ENCODE peak calls at places on chromosomes 2 and 18, in eight cellular contexts. U, B, D, V, Q, F, M and X are unnamed samples. For H3K4me1, the result is how much of the 10 kb centered on the place peaks cover.

GRCh38 chr18:11154369-11154982 is 5.1 kb upstream of the PIEZO2 start:
- DNase-seq in U (peak), B (no peak), D (no peak), V (no peak), Q (peak), F (peak), M (no peak), X (no peak)

GRCh38 chr2:231810905-231811304 is 24.7 kb downstream of the COPS7B start:
- DNase-seq in U (no peak), B (no peak), D (no peak), V (no peak), Q (no peak), F (peak), M (no peak), X (no peak)

GRCh38 chr2:98763209-98763951 is 32.4 kb upstream of the MGAT4A start:
- DNase-seq in U (no peak), B (no peak), D (no peak), V (no peak), Q (no peak), F (no peak), M (no peak), X (no peak)

GRCh38 chr2:168256448-168256847 is 9.1 kb upstream of the STK39 start:
- DNase-seq in U (no peak), B (no peak), D (no peak), V (no peak), Q (peak), F (no peak), M (no peak), X (no peak)

GRCh38 chr2:181231886-181232644 is 225.1 kb upstream of the ITGA4 start:
- DNase-seq in U (no peak), B (no peak), D (no peak), V (no peak), Q (no peak), F (no peak), M (no peak), X (no peak)

GRCh38 chr2:11131166-11131920 is 23.9 kb upstream of the SLC66A3 start:
- DNase-seq in U (no peak), B (no peak), D (no peak), V (no peak), Q (no peak), F (no peak), M (no peak), X (no peak)

GRCh38 chr2:129847043-129847442 is 132.4 kb upstream of the RAB6C start:
- DNase-seq in U (no peak), B (no peak), D (no peak), V (no peak), Q (no peak), F (no peak), M (no peak), X (no peak)

GRCh38 chr2:102187191-102188150 is 648 bp downstream of the IL1RL2 start:
- DNase-seq in U (no peak), B (peak), D (peak), V (peak), Q (no peak), F (peak), M (peak), X (peak)

GRCh38 chr18:3177902-3178687 is 41.7 kb downstream of the MYOM1 start:
- DNase-seq in U (no peak), B (peak), D (peak), V (peak), Q (no peak), F (peak), M (no peak), X (peak)

GRCh38 chr2:205808493-205809121 is 126.3 kb downstream of the NRP2 start:
- DNase-seq in U (no peak), B (no peak), D (peak), V (no peak), Q (no peak), F (no peak), M (no peak), X (no peak)

GRCh38 chr2:39796130-39796529 is 17.1 kb upstream of the THUMPD2 start:
- DNase-seq in U (no peak), B (no peak), D (no peak), V (no peak), Q (no peak), F (no peak), M (no peak), X (no peak)

GRCh38 chr2:18444806-18445205 is 115.6 kb downstream of the RDH14 start:
- DNase-seq in U (no peak), B (no peak), D (no peak), V (no peak), Q (no peak), F (no peak), M (no peak), X (no peak)

GRCh38 chr2:238351315-238351714 is 31.0 kb downstream of the TRAF3IP1 start:
- DNase-seq in U (no peak), B (no peak), D (no peak), V (no peak), Q (no peak), F (no peak), M (no peak), X (no peak)

GRCh38 chr2:200305797-200306718 is at the start of gene SPATS2L:
- DNase-seq in U (peak), B (peak), D (peak), V (peak), Q (peak), F (peak), M (peak), X (peak)

GRCh38 chr2:119240311-119241204 is 16.9 kb downstream of the STEAP3 start:
- DNase-seq in U (peak), B (peak), D (peak), V (no peak), Q (peak), F (peak), M (no peak), X (no peak)

GRCh38 chr18:63040788-63041410 is 278.7 kb downstream of the BCL2 start:
- DNase-seq in U (no peak), B (no peak), D (no peak), V (no peak), Q (no peak), F (no peak), M (no peak), X (no peak)

GRCh38 chr2:237556773-237557632 is 9.4 kb upstream of the PRLH start:
- DNase-seq in U (no peak), B (no peak), D (no peak), V (peak), Q (no peak), F (peak), M (no peak), X (no peak)

GRCh38 chr18:46469186-46469915 is 187.7 kb downstream of the LOXHD1 start:
- DNase-seq in U (no peak), B (no peak), D (no peak), V (no peak), Q (no peak), F (no peak), M (no peak), X (no peak)

GRCh38 chr18:50819027-50819726 is 639 bp downstream of the MRO start:
- DNase-seq in U (no peak), B (peak), D (peak), V (no peak), Q (peak), F (no peak), M (peak), X (no peak)

GRCh38 chr18:59885579-59886163 is 14.1 kb upstream of the PMAIP1 start:
- DNase-seq in U (no peak), B (no peak), D (no peak), V (no peak), Q (no peak), F (peak), M (no peak), X (no peak)

GRCh38 chr18:22214731-22215528 is 45.5 kb downstream of the GATA6 start:
- DNase-seq in U (no peak), B (peak), D (no peak), V (no peak), Q (no peak), F (peak), M (no peak), X (no peak)

GRCh38 chr2:181917378-181917735 is 25.8 kb downstream of the ITPRID2 start:
- DNase-seq in U (no peak), B (no peak), D (no peak), V (no peak), Q (no peak), F (no peak), M (no peak), X (no peak)

GRCh38 chr2:77566582-77566981 is 44.4 kb upstream of the LRRTM4 start:
- DNase-seq in U (no peak), B (no peak), D (no peak), V (no peak), Q (peak), F (no peak), M (no peak), X (no peak)

GRCh38 chr18:21960189-21960588 is 209.2 kb upstream of the GATA6 start:
- DNase-seq in U (no peak), B (no peak), D (no peak), V (no peak), Q (no peak), F (no peak), M (no peak), X (no peak)

GRCh38 chr2:223537669-223538601 is 64.2 kb downstream of the SCG2 start:
- DNase-seq in U (no peak), B (no peak), D (no peak), V (no peak), Q (peak), F (peak), M (no peak), X (no peak)

GRCh38 chr18:11464129-11464528 is 145.3 kb upstream of the SLC35G4 start:
- DNase-seq in U (no peak), B (no peak), D (no peak), V (no peak), Q (peak), F (no peak), M (no peak), X (no peak)

GRCh38 chr2:45856391-45857055 is 205.0 kb downstream of the PRKCE start:
- DNase-seq in U (no peak), B (no peak), D (no peak), V (no peak), Q (no peak), F (no peak), M (no peak), X (no peak)
- H3K4me1 ChIP-seq in U (under half), B (under half), D (under half), V (under half), Q (under half), F (under half), M (under half), X (under half)

GRCh38 chr2:61176755-61177726 is 15.1 kb downstream of the C2orf74 start:
- DNase-seq in U (peak), B (peak), D (peak), V (peak), Q (peak), F (peak), M (peak), X (peak)
- TF ChIP-seq POLR2A in U (peak), B (peak), D (peak), V (peak), Q (peak), F (peak), M (peak), X (peak)

GRCh38 chr18:9737814-9738160 is 29.7 kb downstream of the RAB31 start:
- DNase-seq in U (no peak), B (peak), D (no peak), V (no peak), Q (no peak), F (no peak), M (no peak), X (no peak)
- H3K4me1 ChIP-seq in U (under half), B (half or more), D (under half), V (under half), Q (half or more), F (under half), M (under half), X (under half)

DNA sequence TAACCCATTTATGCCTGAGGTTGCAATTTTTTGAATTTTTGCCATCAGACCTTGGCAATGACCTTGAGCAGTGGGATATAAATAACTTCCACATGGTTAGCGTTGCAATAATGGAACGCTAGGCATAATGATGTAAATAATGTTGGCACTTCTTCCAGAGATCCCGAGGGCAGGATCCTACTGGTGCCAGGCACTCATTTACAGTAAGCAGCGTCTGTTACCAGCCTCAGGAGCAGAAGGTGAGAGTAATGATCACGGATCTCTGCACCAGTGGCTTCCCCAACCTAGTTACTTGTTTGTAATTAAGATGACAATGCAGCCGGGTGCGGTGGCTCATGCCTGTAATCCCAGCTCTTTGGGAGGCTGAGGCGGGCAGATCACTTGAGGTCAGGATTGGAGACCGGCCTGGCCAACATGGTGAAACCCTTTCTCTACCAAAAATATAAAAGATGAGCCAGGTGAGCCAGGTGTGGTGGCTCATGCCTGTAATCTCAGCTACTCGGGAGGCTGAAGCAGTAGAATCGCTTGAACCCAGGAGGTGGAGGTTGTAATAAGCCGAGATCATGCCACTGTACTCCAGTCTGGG is 41.9 kb downstream of the CPO start:
- DNase-seq in U (no peak), B (no peak), D (no peak), V (no peak), Q (no peak), F (no peak), M (no peak), X (no peak)
- TF ChIP-seq POLR2A in U (no peak), B (no peak), D (no peak), V (no peak), Q (no peak), F (no peak), M (no peak), X (no peak)

DNA sequence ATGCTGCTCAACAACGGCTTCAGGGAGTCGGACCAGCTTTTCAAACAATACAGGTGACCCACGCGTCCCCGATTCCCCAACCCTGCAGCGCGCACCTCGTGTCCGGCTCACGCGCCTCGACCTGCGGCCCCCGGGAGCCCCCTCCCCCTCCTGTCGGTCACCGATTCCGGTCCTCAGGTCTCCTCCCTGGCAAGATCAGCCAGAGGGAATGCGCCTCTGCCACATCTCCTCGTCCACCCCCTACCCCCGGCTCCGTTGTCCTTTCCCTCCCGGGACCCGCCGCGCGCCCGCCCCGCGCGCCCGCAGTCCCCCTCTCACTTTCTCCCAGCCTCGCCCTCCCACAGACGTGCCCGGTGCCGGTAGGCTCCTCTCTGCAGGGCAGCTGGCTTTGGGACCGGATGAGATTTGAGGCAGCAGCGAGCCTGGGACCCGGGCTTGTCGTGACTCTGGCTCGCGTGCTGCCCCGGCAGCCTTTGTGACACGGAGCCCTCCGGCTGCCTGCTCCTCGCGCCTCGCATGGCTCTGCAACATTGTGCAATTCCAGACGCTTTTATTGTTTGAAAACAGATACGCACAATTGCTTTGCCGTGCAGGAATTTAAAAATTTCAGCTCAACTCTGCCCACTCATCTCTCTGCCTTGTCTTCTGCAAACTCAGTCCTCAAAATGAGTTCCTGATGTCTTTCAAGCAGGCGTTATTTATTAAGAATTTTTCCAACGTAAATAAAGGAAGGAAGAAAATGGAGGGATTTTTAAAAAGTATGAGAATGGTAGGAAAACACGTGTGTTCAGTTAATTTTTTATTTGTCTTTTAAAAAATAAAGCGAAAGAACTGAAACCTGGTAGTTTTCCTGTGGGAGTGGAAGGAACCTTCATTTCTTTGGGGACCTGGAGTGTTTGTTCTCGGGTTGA is 687 bp downstream of the TTC39C start:
- DNase-seq in U (no peak), B (peak), D (peak), V (peak), Q (peak), F (peak), M (peak), X (peak)
- H3K4me1 ChIP-seq in U (under half), B (under half), D (under half), V (under half), Q (under half), F (under half), M (under half), X (under half)